ENCODE peak calls at places on chromosomes 12 and 14, in four cellular contexts. L is GM12878, M is K562, W is HepG2. K is an unnamed sample.

GRCh38 chr12:109461846-109462766 is 15.0 kb downstream of the KCTD10 start:
- DNase-seq in L (no peak), M (peak), W (peak), K (no peak)

GRCh38 chr12:119036878-119037493 is 55.6 kb downstream of the SRRM4 start:
- DNase-seq in L (no peak), M (peak), W (peak), K (peak)

GRCh38 chr12:108980831-108981618 is 39.8 kb downstream of the SVOP start:
- DNase-seq in L (no peak), M (no peak), W (no peak), K (no peak)

GRCh38 chr14:22537436-22538310 is 51.4 kb downstream of the DAD1 start:
- DNase-seq in L (no peak), M (no peak), W (no peak), K (no peak)

GRCh38 chr12:48969847-48970701 is 1.5 kb downstream of the WNT10B start:
- DNase-seq in L (no peak), M (peak), W (no peak), K (no peak)

GRCh38 chr12:129964826-129965457 is 61.1 kb upstream of the TMEM132D start:
- DNase-seq in L (no peak), M (no peak), W (no peak), K (no peak)

GRCh38 chr14:59428581-59429012 is 36.6 kb downstream of the GPR135 start:
- DNase-seq in L (no peak), M (no peak), W (no peak), K (no peak)

GRCh38 chr12:119990382-119990874 is 1.4 kb downstream of the BICDL1 start:
- DNase-seq in L (no peak), M (no peak), W (no peak), K (no peak)

GRCh38 chr14:100522616-100523021 is 64.6 kb downstream of the BEGAIN start:
- DNase-seq in L (no peak), M (no peak), W (no peak), K (no peak)

GRCh38 chr14:70451874-70452273 is at the start of gene ADAM21:
- DNase-seq in L (no peak), M (no peak), W (no peak), K (no peak)

GRCh38 chr14:80987235-80988032 is 32.0 kb downstream of the TSHR start:
- DNase-seq in L (no peak), M (peak), W (peak), K (peak)

GRCh38 chr12:115752913-115753726 is 524.4 kb downstream of the MED13L start:
- DNase-seq in L (peak), M (peak), W (peak), K (peak)

GRCh38 chr14:80202888-80203562 is 8.3 kb downstream of the DIO2 start:
- DNase-seq in L (no peak), M (peak), W (peak), K (peak)

GRCh38 chr14:34020014-34020413 is 69.1 kb upstream of the EGLN3 start:
- DNase-seq in L (no peak), M (no peak), W (no peak), K (no peak)

GRCh38 chr12:13595536-13596450 is 385.6 kb downstream of the GRIN2B start:
- DNase-seq in L (no peak), M (no peak), W (no peak), K (no peak)

GRCh38 chr12:116603516-116603915 is 44.3 kb downstream of the MAP1LC3B2 start:
- DNase-seq in L (no peak), M (no peak), W (no peak), K (no peak)

GRCh38 chr14:38045461-38045860 is 162.2 kb upstream of the SSTR1 start:
- DNase-seq in L (no peak), M (no peak), W (no peak), K (no peak)

GRCh38 chr12:79531547-79531946 is 159.2 kb downstream of the PAWR start:
- DNase-seq in L (no peak), M (no peak), W (peak), K (no peak)

GRCh38 chr14:74551903-74552371 is 58.4 kb downstream of the ISCA2 start:
- DNase-seq in L (no peak), M (no peak), W (no peak), K (no peak)

GRCh38 chr12:58302487-58303011 is 361.2 kb downstream of the ATP23 start:
- DNase-seq in L (no peak), M (no peak), W (no peak), K (no peak)

GRCh38 chr12:57940915-57941164 is 527 bp upstream of the ATP23 start:
- DNase-seq in L (no peak), M (no peak), W (no peak), K (no peak)

GRCh38 chr12:116397148-116397547 is 119.7 kb upstream of the MED13L start:
- DNase-seq in L (no peak), M (no peak), W (no peak), K (no peak)

GRCh38 chr12:73950506-73950905 is 587.1 kb upstream of the ATXN7L3B start:
- DNase-seq in L (no peak), M (no peak), W (no peak), K (no peak)

GRCh38 chr14:76917759-76918175 is 91.6 kb downstream of the LRRC74A start:
- DNase-seq in L (no peak), M (no peak), W (no peak), K (no peak)

GRCh38 chr14:64114166-64114565 is 180.0 kb downstream of the ESR2 start:
- DNase-seq in L (no peak), M (no peak), W (no peak), K (no peak)

GRCh38 chr12:54603173-54603814 is 14.8 kb upstream of the PPP1R1A start:
- DNase-seq in L (peak), M (peak), W (peak), K (peak)

GRCh38 chr12:113130457-113131135 is 5.0 kb downstream of the RASAL1 start:
- DNase-seq in L (no peak), M (peak), W (peak), K (no peak)

GRCh38 chr12:49347307-49348237 is 884 bp downstream of the DNAJC22 start:
- DNase-seq in L (no peak), M (peak), W (peak), K (peak)

GRCh38 chr12:123726962-123727361 is 14.8 kb downstream of the ATP6V0A2 start:
- DNase-seq in L (no peak), M (no peak), W (no peak), K (no peak)

GRCh38 chr12:105729931-105730330 is 399.4 kb downstream of the C12orf75 start:
- DNase-seq in L (no peak), M (no peak), W (no peak), K (no peak)

GRCh38 chr12:67826148-67826547 is 163.1 kb upstream of the IFNG-AS1 start:
- DNase-seq in L (no peak), M (no peak), W (no peak), K (no peak)

GRCh38 chr12:94561943-94562411 is 88.4 kb downstream of the TMCC3 start:
- DNase-seq in L (peak), M (no peak), W (no peak), K (no peak)

GRCh38 chr12:10362828-10363664 is 26.8 kb downstream of the KLRK1 start:
- DNase-seq in L (peak), M (no peak), W (no peak), K (no peak)

GRCh38 chr14:54252072-54252730 is 144.6 kb upstream of the CDKN3 start:
- DNase-seq in L (no peak), M (no peak), W (peak), K (no peak)

GRCh38 chr14:54253195-54253947 is 143.4 kb upstream of the CDKN3 start:
- DNase-seq in L (no peak), M (no peak), W (peak), K (no peak)

GRCh38 chr14:54256156-54256555 is 140.7 kb upstream of the CDKN3 start:
- DNase-seq in L (no peak), M (no peak), W (no peak), K (no peak)

DNA sequence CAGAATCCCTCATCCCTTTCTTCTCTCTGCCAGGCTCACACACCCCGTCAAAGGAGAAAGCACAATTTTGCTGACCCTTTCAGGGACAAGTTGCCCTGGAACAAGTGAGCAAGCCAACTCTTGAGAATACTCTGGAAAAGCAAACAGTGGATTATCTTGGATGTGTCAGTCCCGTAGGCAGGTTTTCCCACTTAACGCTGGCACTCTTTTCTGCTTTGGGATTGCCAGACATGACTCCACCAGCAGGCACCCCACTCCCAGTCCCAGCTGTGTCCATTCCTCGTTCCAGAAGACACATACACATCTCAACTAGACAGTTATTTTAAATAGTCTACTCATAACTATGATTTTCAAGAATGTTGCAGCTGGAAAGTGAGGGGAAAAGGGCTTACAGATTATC is 145.5 kb upstream of the CDKN3 start:
- DNase-seq in L (no peak), M (no peak), W (no peak), K (no peak)
- TF ChIP-seq TARDBP in L (no peak), M (no peak), W (no peak), K (no peak)

GRCh38 chr14:104967414-104968152 is 10.6 kb downstream of the AHNAK2 start:
- DNase-seq in L (no peak), M (no peak), W (no peak), K (no peak)
- TF ChIP-seq FOXK2 in L (no peak), M (no peak), W (no peak), K (no peak)

DNA sequence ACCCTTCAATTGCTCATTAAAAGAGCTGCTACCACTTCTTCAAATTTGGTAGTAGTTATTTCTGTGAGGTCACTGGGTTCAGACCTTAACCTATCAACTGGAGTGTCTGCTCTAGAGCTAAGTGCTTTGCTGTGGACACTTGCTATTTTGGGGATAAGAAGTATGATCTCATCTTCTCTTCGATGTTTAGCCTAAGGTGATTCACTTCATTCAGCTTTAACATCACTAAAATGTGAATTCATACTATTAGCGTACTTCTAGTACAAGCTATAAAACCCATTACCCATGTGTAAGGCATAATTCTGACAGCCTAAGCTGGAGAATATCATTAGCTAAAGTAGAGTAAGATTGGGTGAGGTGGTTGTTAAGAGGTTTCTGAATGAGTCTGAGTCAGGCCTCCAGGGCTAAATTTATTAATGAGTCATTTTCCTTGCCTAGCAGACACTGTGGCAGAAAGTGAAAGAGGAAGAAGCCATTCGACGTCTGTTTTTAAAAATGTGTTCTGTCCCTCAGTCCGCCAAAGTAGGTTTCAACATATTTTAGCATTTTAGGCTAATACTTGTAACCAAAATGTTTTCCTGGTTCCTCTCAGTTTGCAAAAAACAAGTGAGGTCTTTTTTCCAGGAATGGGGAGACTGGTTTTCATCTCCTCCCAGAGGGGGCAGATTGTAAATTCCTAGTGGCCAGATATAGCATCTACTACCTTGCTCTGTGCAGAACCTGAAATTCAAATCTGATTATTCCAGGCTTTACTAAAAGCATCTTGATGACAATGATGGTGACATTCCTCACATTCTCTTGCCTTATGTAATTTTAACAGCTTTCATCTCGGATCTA is 103.6 kb downstream of the SSPN start:
- DNase-seq in L (peak), M (peak), W (no peak), K (peak)
- TF ChIP-seq TARDBP in L (no peak), M (no peak), W (no peak), K (no peak)

GRCh38 chr14:106694638-106695393 is 1168.4 kb downstream of the TMEM121 start:
- DNase-seq in L (no peak), M (no peak), W (no peak), K (no peak)
- TF ChIP-seq FOXK2 in L (no peak), M (no peak), W (no peak), K (no peak)

GRCh38 chr12:60535363-60535762 is 939.5 kb downstream of the SLC16A7 start:
- DNase-seq in L (no peak), M (no peak), W (no peak), K (no peak)
- TF ChIP-seq TARDBP in L (no peak), M (no peak), W (no peak), K (no peak)

GRCh38 chr12:99066726-99067125 is 421.6 kb downstream of the APAF1 start:
- DNase-seq in L (no peak), M (no peak), W (no peak), K (no peak)

GRCh38 chr12:99069371-99069770 is 424.3 kb downstream of the APAF1 start:
- DNase-seq in L (no peak), M (no peak), W (no peak), K (no peak)

GRCh38 chr12:99063182-99063581 is 418.1 kb downstream of the APAF1 start:
- DNase-seq in L (no peak), M (no peak), W (no peak), K (no peak)

GRCh38 chr12:99067171-99067785 is 422.2 kb downstream of the APAF1 start:
- DNase-seq in L (no peak), M (no peak), W (no peak), K (no peak)
- TF ChIP-seq FOXK2 in L (no peak), M (no peak), W (no peak), K (no peak)